ENCODE peak calls at places on chromosomes 5 and 9, in four cellular contexts. K is mesendoderm, R is H1, P is IMR-90. G is an unnamed sample. For H3K4me1, the result is how much of the 10 kb centered on the place peaks cover.

GRCh38 chr9:88092699-88093359 is 45.4 kb downstream of the SPATA31C2 start:
- DNase-seq in K (peak), R (no peak), P (peak), G (no peak)

GRCh38 chr9:89952401-89952800 is 347.6 kb downstream of the GADD45G start:
- DNase-seq in K (peak), R (no peak), P (peak), G (no peak)

GRCh38 chr5:81425569-81425968 is 31.6 kb upstream of the ACOT12 start:
- DNase-seq in K (peak), R (no peak), P (peak), G (no peak)

GRCh38 chr9:618478-618877 is 223.0 kb upstream of the DMRT1 start:
- DNase-seq in K (no peak), R (no peak), P (peak), G (no peak)

GRCh38 chr9:90979138-90979551 is 177.5 kb downstream of the SYK start:
- DNase-seq in K (no peak), R (no peak), P (no peak), G (no peak)

GRCh38 chr9:114278881-114279570 is 43.9 kb upstream of the ORM1 start:
- DNase-seq in K (peak), R (peak), P (peak), G (no peak)

GRCh38 chr5:56620903-56621680 is 194.3 kb upstream of the MAP3K1 start:
- DNase-seq in K (no peak), R (no peak), P (peak), G (no peak)

GRCh38 chr9:35813434-35814105 is 1.3 kb downstream of the HINT2 start:
- DNase-seq in K (peak), R (no peak), P (peak), G (peak)

GRCh38 chr5:127706691-127707090 is 3.5 kb downstream of the CCDC192 start:
- DNase-seq in K (no peak), R (no peak), P (no peak), G (no peak)

GRCh38 chr9:30349526-30350513 is 2034.6 kb upstream of the ACO1 start:
- DNase-seq in K (no peak), R (no peak), P (no peak), G (no peak)

GRCh38 chr5:171388816-171389168 is 1.1 kb downstream of the NPM1 start:
- DNase-seq in K (no peak), R (no peak), P (no peak), G (no peak)

GRCh38 chr9:35954942-35955546 is 2.9 kb downstream of the OR2S2 start:
- DNase-seq in K (peak), R (peak), P (peak), G (peak)

GRCh38 chr5:168460606-168461005 is 25.7 kb upstream of the RARS1 start:
- DNase-seq in K (no peak), R (no peak), P (no peak), G (no peak)

GRCh38 chr9:112819635-112820496 is 69.3 kb downstream of the SNX30 start:
- DNase-seq in K (peak), R (no peak), P (peak), G (peak)

GRCh38 chr5:154189256-154189818 is 1.2 kb upstream of the GALNT10 start:
- DNase-seq in K (no peak), R (peak), P (no peak), G (no peak)

GRCh38 chr9:128007566-128008138 is 26.9 kb upstream of the EEIG1 start:
- DNase-seq in K (peak), R (no peak), P (peak), G (no peak)

GRCh38 chr5:119250946-119251901 is 104.6 kb upstream of the TNFAIP8 start:
- DNase-seq in K (no peak), R (no peak), P (peak), G (no peak)

GRCh38 chr9:135150981-135151380 is 63.5 kb downstream of the OLFM1 start:
- DNase-seq in K (no peak), R (no peak), P (no peak), G (no peak)

GRCh38 chr9:21317956-21318923 is 13.1 kb upstream of the IFNA5 start:
- DNase-seq in K (peak), R (no peak), P (peak), G (no peak)

GRCh38 chr5:53503819-53504218 is 23.4 kb downstream of the FST start:
- DNase-seq in K (no peak), R (no peak), P (peak), G (no peak)

GRCh38 chr5:171580506-171581265 is 161.2 kb downstream of the FGF18 start:
- DNase-seq in K (no peak), R (no peak), P (peak), G (no peak)

GRCh38 chr5:135458921-135459331 is 6.8 kb upstream of the TIFAB start:
- DNase-seq in K (no peak), R (no peak), P (peak), G (no peak)

GRCh38 chr9:134187821-134188420 is 23.6 kb upstream of the RNU6ATAC start:
- DNase-seq in K (no peak), R (no peak), P (no peak), G (no peak)

GRCh38 chr9:96087669-96088299 is 212.3 kb downstream of the ERCC6L2 start:
- DNase-seq in K (peak), R (no peak), P (no peak), G (peak)

GRCh38 chr9:100667448-100667847 is 89.6 kb downstream of the CAVIN4 start:
- DNase-seq in K (no peak), R (no peak), P (no peak), G (no peak)

GRCh38 chr5:142869883-142870282 is 99.7 kb downstream of the ARHGAP26 start:
- DNase-seq in K (no peak), R (no peak), P (peak), G (no peak)

GRCh38 chr9:19663554-19663953 is 125.3 kb downstream of the SLC24A2 start:
- DNase-seq in K (no peak), R (no peak), P (no peak), G (no peak)

GRCh38 chr9:16207161-16207560 is 654.3 kb downstream of the CCDC171 start:
- DNase-seq in K (no peak), R (no peak), P (peak), G (no peak)

GRCh38 chr5:74630387-74631087 is 10.0 kb downstream of the ENC1 start:
- DNase-seq in K (peak), R (no peak), P (peak), G (no peak)

GRCh38 chr9:128006360-128007024 is 25.7 kb upstream of the EEIG1 start:
- DNase-seq in K (no peak), R (no peak), P (peak), G (no peak)

GRCh38 chr9:137988051-137988450 is 110.5 kb downstream of the CACNA1B start:
- DNase-seq in K (no peak), R (peak), P (no peak), G (no peak)

GRCh38 chr9:37413311-37413710 is 9.2 kb upstream of the GRHPR start:
- DNase-seq in K (no peak), R (no peak), P (no peak), G (no peak)

GRCh38 chr5:143244990-143245389 is 158.5 kb downstream of the NR3C1 start:
- DNase-seq in K (no peak), R (no peak), P (peak), G (no peak)

GRCh38 chr5:35618791-35619190 is 1.1 kb downstream of the SPEF2 start:
- DNase-seq in K (no peak), R (no peak), P (no peak), G (no peak)

GRCh38 chr5:98927988-98928801 is 612 bp downstream of the CHD1 start:
- DNase-seq in K (peak), R (peak), P (peak), G (peak)

GRCh38 chr9:103713631-103714030 is 380.5 kb upstream of the SMC2 start:
- DNase-seq in K (peak), R (no peak), P (no peak), G (no peak)

GRCh38 chr5:150540615-150541396 is 32.9 kb downstream of the NDST1 start:
- DNase-seq in K (no peak), R (no peak), P (peak), G (no peak)

GRCh38 chr9:100220936-100221335 is 121.9 kb downstream of the INVS start:
- DNase-seq in K (no peak), R (no peak), P (no peak), G (no peak)

DNA sequence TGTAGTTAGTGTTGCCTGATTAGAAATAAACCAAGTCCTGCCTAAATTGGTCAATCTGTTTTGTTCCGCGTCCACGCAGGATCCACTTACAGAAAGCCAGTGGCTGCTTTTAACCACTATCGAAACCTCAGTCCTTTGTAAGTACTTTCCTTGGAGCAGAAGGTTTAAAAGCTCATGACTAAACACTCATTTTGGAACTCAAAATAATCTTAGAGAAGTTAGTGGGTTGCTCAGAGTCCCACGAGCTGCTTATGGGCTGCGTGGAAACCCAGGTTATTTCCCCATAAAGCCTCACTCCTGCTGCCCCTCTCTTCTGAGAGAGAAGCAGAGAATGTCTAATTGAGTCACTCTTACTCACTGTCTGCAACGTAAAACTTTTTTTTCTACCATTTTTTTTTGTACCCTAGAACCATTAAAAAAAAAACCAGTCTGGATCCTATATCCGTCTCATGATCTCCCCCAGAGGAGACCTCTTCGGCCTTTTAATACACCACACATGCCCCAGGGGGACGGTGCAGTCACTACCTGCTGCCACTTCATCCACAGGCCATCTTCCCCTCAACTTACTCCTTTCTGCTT is 7.5 kb downstream of the BASP1 start:
- DNase-seq in K (no peak), R (no peak), P (peak), G (no peak)
- H3K4me1 ChIP-seq in K (under half), R (under half), P (under half), G (under half)

DNA sequence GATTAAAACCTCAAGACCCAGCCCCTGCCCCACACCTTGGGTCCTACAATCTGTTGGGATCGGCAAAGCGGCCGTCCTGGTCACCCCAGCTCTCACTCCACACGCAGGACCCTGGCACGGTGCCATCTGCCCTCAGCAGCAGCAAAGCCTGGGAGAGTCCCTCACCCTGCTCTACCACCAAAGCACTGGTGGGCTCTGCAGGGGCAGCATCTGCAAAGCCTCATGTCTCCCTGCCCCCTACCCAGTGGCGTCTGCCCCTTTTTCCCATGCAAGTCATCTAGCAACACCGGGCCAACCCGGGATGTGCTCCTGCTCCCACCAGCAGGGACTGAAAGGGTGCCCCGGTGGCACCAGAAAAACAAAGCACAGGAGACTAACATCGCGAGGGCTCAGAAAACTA is 19.6 kb upstream of the CNOT6 start:
- DNase-seq in K (no peak), R (no peak), P (no peak), G (no peak)
- H2AK5ac ChIP-seq in K (no peak), R (no peak), P (no peak), G (no peak)

DNA sequence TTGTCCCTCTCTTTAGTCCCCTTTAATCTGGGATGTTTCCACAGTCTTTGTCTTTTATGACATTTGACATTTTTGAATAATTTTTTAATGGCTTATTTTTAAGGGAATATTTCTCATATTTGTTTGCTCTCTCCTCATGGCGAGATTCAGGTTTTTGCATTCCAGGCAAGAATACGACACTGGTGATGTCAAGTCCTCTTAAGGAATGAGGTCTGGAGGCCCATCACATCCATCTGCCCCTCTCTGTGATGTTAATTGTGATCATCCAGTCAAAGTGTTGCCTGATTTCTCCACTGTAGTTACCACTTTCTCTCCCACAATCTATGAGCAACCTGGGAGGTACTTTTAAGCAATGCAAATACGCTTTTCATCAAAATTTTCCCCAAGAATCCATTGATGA is 193.2 kb downstream of the MAST4 start:
- DNase-seq in K (peak), R (no peak), P (no peak), G (no peak)
- H3K56ac ChIP-seq in K (no peak), R (no peak), P (no peak), G (no peak)

GRCh38 chr9:94948567-94949235 is 222.2 kb downstream of the AOPEP start:
- DNase-seq in K (no peak), R (no peak), P (peak), G (no peak)
- H3K4me1 ChIP-seq in K (under half), R (under half), P (under half), G (under half)

DNA sequence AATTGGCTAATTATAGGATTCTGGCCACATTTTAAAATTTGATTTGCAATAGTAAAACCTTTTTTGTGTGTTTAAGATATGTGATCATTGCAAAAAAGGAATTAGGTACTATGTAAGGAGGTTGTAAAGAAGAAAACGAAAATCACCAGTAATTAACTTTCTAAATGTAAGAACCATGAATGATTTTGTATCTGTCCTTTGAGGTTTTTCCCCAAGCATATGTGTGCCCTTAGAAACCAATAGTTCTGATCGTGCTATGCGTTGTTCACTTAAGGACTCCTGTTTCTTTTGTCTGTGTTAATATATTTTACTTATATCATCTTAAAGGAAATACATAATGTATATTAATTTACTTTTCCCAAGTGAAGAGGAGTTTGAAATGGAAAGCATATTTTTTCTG is 410.2 kb downstream of the PSAT1 start:
- DNase-seq in K (no peak), R (no peak), P (no peak), G (no peak)
- H2AK5ac ChIP-seq in K (no peak), R (no peak), P (no peak), G (no peak)

G was measured in H9.